ENCODE peak calls at places on chromosomes 4 and X, in nine cellular contexts. W is activated T-cell treated with anti-CD3 and anti-CD28 coated beads, Interleukin-2, amount 50 U/mL, for 72 hours; M is stimulated activated naive CD8-positive, alpha-beta T cell treated with anti-CD3 and anti-CD28 coated beads, Interleukin-15, Interleukin-2, amounts not matched to agents 100 U/mL and 50 U/mL, for 24 hours; V is activated naive CD4-positive, alpha-beta T cell treated with anti-CD3 and anti-CD28 coated beads, Interleukin-2, amount 10 ng/mL, durations not matched to agents 7 days and 5 days; U is GM03348; G is nephron progenitor cell; D is stimulated activated CD8-positive, alpha-beta memory T cell treated with anti-CD3 and anti-CD28 coated beads, Interleukin-12 subunit alpha, Interleukin-12 subunit beta, amount 100 ng/mL, for 4 hours; P is LHCN-M2; T is MCF 10A. K is an unnamed sample.

GRCh38 chrX:38260231-38260630 is 39.6 kb upstream of the SRPX start:
- DNase-seq in T (peak; percentile 56), W (peak; percentile 2), D (no peak), M (no peak), U (peak; percentile 15), G (peak; percentile 6), V (no peak), P (peak; percentile 26), K (no peak)

GRCh38 chrX:71536285-71536684 is 3.4 kb downstream of the OGT start:
- DNase-seq in T (no peak), P (peak; percentile 26), U (no peak), D (no peak), W (peak; percentile 55), V (no peak), G (no peak), M (no peak), K (no peak)

GRCh38 chr4:145816091-145816490 is 122.5 kb downstream of the ZNF827 start:
- DNase-seq in T (no peak), G (no peak), D (no peak), W (no peak), M (no peak), U (no peak), V (no peak), P (no peak), K (no peak)

GRCh38 chrX:69161371-69161770 is 3.9 kb downstream of the PJA1 start:
- DNase-seq in U (no peak), W (no peak), P (no peak), T (no peak), M (no peak), D (no peak), G (no peak), V (no peak), K (no peak)

GRCh38 chrX:96394566-96394965 is 290.1 kb upstream of the DIAPH2 start:
- DNase-seq in V (no peak), M (no peak), T (no peak), G (no peak), P (peak; percentile 14), U (no peak), D (no peak), W (no peak), K (no peak)

GRCh38 chrX:19747672-19748610 is 139.5 kb downstream of the SH3KBP1 start:
- DNase-seq in M (peak; percentile 64), D (peak; percentile 38), V (peak; percentile 86), G (no peak), T (no peak), U (no peak), W (peak; percentile 80), P (no peak), K (peak; percentile 44)

GRCh38 chrX:24990585-24990984 is 25.2 kb downstream of the ARX start:
- DNase-seq in U (no peak), V (no peak), G (no peak), M (no peak), T (no peak), P (no peak), W (no peak), D (no peak), K (no peak)

GRCh38 chrX:81316163-81316562 is 114.3 kb downstream of the SH3BGRL start:
- DNase-seq in U (no peak), P (no peak), M (no peak), D (no peak), G (no peak), T (peak; percentile 84), V (no peak), W (no peak), K (no peak)

GRCh38 chr4:17544831-17545234 is 29.9 kb downstream of the CLRN2 start:
- DNase-seq in G (no peak), M (no peak), U (no peak), P (no peak), T (no peak), D (no peak), V (no peak), W (no peak), K (no peak)

GRCh38 chr4:121728066-121728465 is 31.3 kb upstream of the ANXA5 start:
- DNase-seq in G (no peak), M (no peak), T (peak; percentile 87), P (peak; percentile 97), V (no peak), W (no peak), D (no peak), U (peak; percentile 77), K (no peak)

GRCh38 chrX:116010939-116011338 is 159.6 kb upstream of the AGTR2 start:
- DNase-seq in W (no peak), T (no peak), U (no peak), V (no peak), M (no peak), D (no peak), P (no peak), G (no peak), K (no peak)

GRCh38 chr4:80078361-80079092 is 5.5 kb upstream of the ANTXR2 start:
- DNase-seq in W (no peak), P (no peak), D (no peak), U (no peak), G (no peak), M (no peak), T (no peak), V (no peak), K (no peak)

GRCh38 chrX:140817943-140818342 is 108.4 kb downstream of the LINC00632 start:
- DNase-seq in T (peak; percentile 51), V (no peak), P (peak; percentile 15), G (no peak), U (peak; percentile 17), M (no peak), W (no peak), D (no peak), K (no peak)

GRCh38 chr4:144754562-144755410 is 108.8 kb downstream of the HHIP start:
- DNase-seq in D (no peak), G (no peak), V (no peak), U (peak; percentile 32), T (peak; percentile 35), P (peak; percentile 25), W (no peak), M (no peak), K (no peak)

K was measured in activated CD4-positive, alpha-beta T cell treated with anti-CD3 and anti-CD28 coated beads, Interleukin-2, amount 50 U/mL, for 24 hours.